ENCODE peak calls at places on chromosomes 1 and 21, in six cellular contexts. One of them, this sample, is unnamed.

GRCh38 chr1:111738436-111739221 is 566 bp downstream of the INKA2 start:
- DNase-seq in K562: peak
- DNase-seq in stomach: peak
- DNase-seq in GM10248: peak
- DNase-seq in heart left ventricle: peak
- DNase-seq in ovary: peak
- DNase-seq in this sample: peak

GRCh38 chr1:229161740-229162139 is 109.2 kb upstream of the RAB4A start:
- DNase-seq in K562: no peak
- DNase-seq in stomach: no peak
- DNase-seq in GM10248: no peak
- DNase-seq in heart left ventricle: no peak
- DNase-seq in ovary: no peak
- DNase-seq in this sample: no peak

GRCh38 chr1:24720152-24720551 is 25.1 kb upstream of the CLIC4 start:
- DNase-seq in K562: no peak
- DNase-seq in stomach: peak
- DNase-seq in GM10248: no peak
- DNase-seq in heart left ventricle: peak
- DNase-seq in ovary: peak
- DNase-seq in this sample: no peak

GRCh38 chr1:151802372-151802771 is 2.8 kb downstream of the LINGO4 start:
- DNase-seq in K562: no peak
- DNase-seq in stomach: no peak
- DNase-seq in GM10248: no peak
- DNase-seq in heart left ventricle: no peak
- DNase-seq in ovary: no peak
- DNase-seq in this sample: no peak

GRCh38 chr1:41708332-41708731 is 210.4 kb downstream of the HIVEP3 start:
- DNase-seq in K562: no peak
- DNase-seq in stomach: no peak
- DNase-seq in GM10248: no peak
- DNase-seq in heart left ventricle: no peak
- DNase-seq in ovary: no peak
- DNase-seq in this sample: no peak

GRCh38 chr1:155379877-155380192 is 59.1 kb downstream of the RUSC1 start:
- DNase-seq in K562: no peak
- DNase-seq in stomach: no peak
- DNase-seq in GM10248: no peak
- DNase-seq in heart left ventricle: no peak
- DNase-seq in ovary: no peak
- DNase-seq in this sample: no peak

GRCh38 chr1:154000420-154000819 is 9.9 kb downstream of the RPS27 start:
- DNase-seq in K562: no peak
- DNase-seq in stomach: no peak
- DNase-seq in GM10248: no peak
- DNase-seq in heart left ventricle: no peak
- DNase-seq in ovary: no peak
- DNase-seq in this sample: no peak

GRCh38 chr1:82517586-82517985 is 716.9 kb downstream of the ADGRL2 start:
- DNase-seq in K562: no peak
- DNase-seq in stomach: no peak
- DNase-seq in GM10248: no peak
- DNase-seq in heart left ventricle: peak
- DNase-seq in ovary: peak
- DNase-seq in this sample: no peak

GRCh38 chr1:196357913-196358312 is 250.3 kb downstream of the KCNT2 start:
- DNase-seq in K562: no peak
- DNase-seq in stomach: no peak
- DNase-seq in GM10248: no peak
- DNase-seq in heart left ventricle: no peak
- DNase-seq in ovary: no peak
- DNase-seq in this sample: no peak

GRCh38 chr1:230382060-230382491 is 44.1 kb downstream of the PGBD5 start:
- DNase-seq in K562: no peak
- DNase-seq in stomach: no peak
- DNase-seq in GM10248: no peak
- DNase-seq in heart left ventricle: no peak
- DNase-seq in ovary: no peak
- DNase-seq in this sample: no peak

GRCh38 chr1:66315675-66316074 is 218.3 kb upstream of the SGIP1 start:
- DNase-seq in K562: no peak
- DNase-seq in stomach: no peak
- DNase-seq in GM10248: no peak
- DNase-seq in heart left ventricle: no peak
- DNase-seq in ovary: no peak
- DNase-seq in this sample: peak

GRCh38 chr1:92485374-92486250 is 1.1 kb downstream of the GFI1 start:
- DNase-seq in K562: peak
- DNase-seq in stomach: peak
- DNase-seq in GM10248: peak
- DNase-seq in heart left ventricle: peak
- DNase-seq in ovary: no peak
- DNase-seq in this sample: no peak

GRCh38 chr21:45050786-45051489 is 23.4 kb upstream of the ADARB1 start:
- DNase-seq in K562: no peak
- DNase-seq in stomach: no peak
- DNase-seq in GM10248: no peak
- DNase-seq in heart left ventricle: no peak
- DNase-seq in ovary: no peak
- DNase-seq in this sample: no peak

GRCh38 chr1:218585565-218586184 is 240.5 kb downstream of the TGFB2 start:
- DNase-seq in K562: no peak
- DNase-seq in stomach: no peak
- DNase-seq in GM10248: no peak
- DNase-seq in heart left ventricle: peak
- DNase-seq in ovary: no peak
- DNase-seq in this sample: no peak

GRCh38 chr1:214068979-214069378 is 81.2 kb downstream of the PROX1 start:
- DNase-seq in K562: no peak
- DNase-seq in stomach: no peak
- DNase-seq in GM10248: no peak
- DNase-seq in heart left ventricle: no peak
- DNase-seq in ovary: no peak
- DNase-seq in this sample: no peak

GRCh38 chr1:207887542-207887941 is 23.4 kb downstream of the CD34 start:
- DNase-seq in K562: no peak
- DNase-seq in stomach: no peak
- DNase-seq in GM10248: no peak
- DNase-seq in heart left ventricle: no peak
- DNase-seq in ovary: no peak
- DNase-seq in this sample: no peak

GRCh38 chr1:163211667-163212066 is 9.0 kb upstream of the RGS5 start:
- DNase-seq in K562: no peak
- DNase-seq in stomach: no peak
- DNase-seq in GM10248: no peak
- DNase-seq in heart left ventricle: no peak
- DNase-seq in ovary: no peak
- DNase-seq in this sample: no peak

DNA sequence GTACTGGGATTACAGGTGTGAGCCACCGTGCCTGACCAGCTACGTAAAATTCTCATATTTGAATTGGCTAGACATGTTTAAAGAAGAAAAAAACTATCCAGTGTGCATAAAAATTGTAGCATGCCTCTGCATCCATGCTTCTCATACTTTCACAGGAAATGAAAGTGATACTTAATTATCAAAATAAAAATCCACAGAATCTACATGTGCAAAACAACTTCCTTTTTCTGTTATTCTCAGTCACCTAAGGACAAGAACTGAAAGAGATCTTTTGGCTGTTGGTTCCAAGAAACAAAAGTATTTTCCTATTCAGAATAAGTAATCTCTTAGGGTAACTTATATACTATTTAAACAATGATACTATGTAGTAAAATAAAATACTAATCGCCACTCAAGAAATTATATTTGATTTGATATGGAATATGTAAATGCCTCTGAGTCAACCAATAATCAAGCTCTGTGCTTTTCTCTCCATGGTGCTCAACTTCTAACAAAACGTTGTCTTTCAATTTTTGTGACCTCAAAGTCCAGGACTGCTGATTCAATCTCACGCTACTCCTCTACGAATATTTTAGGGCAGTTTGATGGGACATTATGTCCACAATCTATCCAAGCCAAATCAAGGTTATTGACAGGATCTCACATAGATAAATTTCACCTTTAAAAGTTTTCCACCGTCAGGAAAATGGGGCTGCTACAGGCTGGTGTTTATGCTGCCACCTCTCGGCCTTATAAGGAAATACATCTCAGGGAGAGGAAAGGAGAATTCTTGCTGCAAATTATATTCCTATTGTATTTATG is 102.7 kb downstream of the ZNF281 start:
- DNase-seq in K562: peak
- DNase-seq in stomach: no peak
- DNase-seq in GM10248: peak
- DNase-seq in heart left ventricle: no peak
- DNase-seq in ovary: no peak
- DNase-seq in this sample: no peak
- TF ChIP-seq CTCF in K562: peak
- TF ChIP-seq CTCF in stomach: peak
- TF ChIP-seq CTCF in GM10248: peak
- TF ChIP-seq CTCF in heart left ventricle: peak
- TF ChIP-seq CTCF in ovary: no peak
- TF ChIP-seq CTCF in this sample: peak

GRCh38 chr1:200873671-200874397 is 1.1 kb downstream of the GPR25 start:
- DNase-seq in K562: no peak
- DNase-seq in stomach: no peak
- DNase-seq in GM10248: peak
- DNase-seq in heart left ventricle: no peak
- DNase-seq in ovary: no peak
- DNase-seq in this sample: no peak
- TF ChIP-seq CTCF in K562: no peak
- TF ChIP-seq CTCF in stomach: no peak
- TF ChIP-seq CTCF in GM10248: no peak
- TF ChIP-seq CTCF in heart left ventricle: no peak
- TF ChIP-seq CTCF in ovary: no peak
- TF ChIP-seq CTCF in this sample: no peak

DNA sequence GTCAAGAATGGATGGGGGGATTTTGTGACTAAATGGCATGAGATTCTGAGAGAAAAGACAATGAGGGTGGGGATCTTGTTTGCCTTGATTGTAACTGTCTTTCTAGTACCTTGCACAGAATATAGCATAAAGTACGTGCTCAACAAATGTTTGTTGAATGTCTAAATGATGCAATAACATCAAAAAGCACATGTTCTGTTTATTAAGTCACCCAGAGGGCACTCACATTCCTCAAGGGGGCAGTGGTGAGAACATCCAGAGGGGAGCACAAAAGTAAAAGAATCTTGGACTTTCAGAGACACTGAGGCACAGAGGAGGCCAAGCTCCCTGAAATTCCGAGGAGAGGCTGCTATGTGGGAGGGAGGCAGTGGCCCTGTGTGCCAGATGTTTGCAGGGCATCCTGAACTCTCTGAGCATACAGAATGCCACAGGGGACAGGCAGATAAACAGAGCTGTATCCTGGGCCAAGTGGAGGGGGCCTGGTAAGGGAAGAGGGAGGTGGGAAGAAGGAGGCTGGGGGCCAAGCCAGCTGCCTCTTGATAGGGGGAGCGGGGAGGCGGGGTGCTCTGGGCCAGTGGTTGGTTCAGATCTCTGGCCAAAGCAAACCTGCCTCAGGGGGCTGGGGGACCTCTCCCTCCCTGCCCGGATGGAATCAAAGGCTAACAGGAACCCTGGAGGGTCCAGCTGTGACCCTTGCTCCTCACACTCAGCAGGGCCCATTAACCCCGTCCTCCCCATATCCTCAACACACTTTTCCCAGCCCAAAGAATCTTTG is 6.5 kb upstream of the ATP1A2 start:
- DNase-seq in K562: peak
- DNase-seq in stomach: no peak
- DNase-seq in GM10248: peak
- DNase-seq in heart left ventricle: no peak
- DNase-seq in ovary: no peak
- DNase-seq in this sample: no peak
- TF ChIP-seq CTCF in K562: peak
- TF ChIP-seq CTCF in stomach: no peak
- TF ChIP-seq CTCF in GM10248: peak
- TF ChIP-seq CTCF in heart left ventricle: peak
- TF ChIP-seq CTCF in ovary: no peak
- TF ChIP-seq CTCF in this sample: peak

GRCh38 chr21:28587748-28588147 is 404.9 kb downstream of the LTN1 start:
- DNase-seq in K562: no peak
- DNase-seq in stomach: no peak
- DNase-seq in GM10248: no peak
- DNase-seq in heart left ventricle: no peak
- DNase-seq in ovary: no peak
- DNase-seq in this sample: no peak
- TF ChIP-seq CTCF in K562: no peak
- TF ChIP-seq CTCF in stomach: no peak
- TF ChIP-seq CTCF in GM10248: no peak
- TF ChIP-seq CTCF in heart left ventricle: no peak
- TF ChIP-seq CTCF in ovary: no peak
- TF ChIP-seq CTCF in this sample: no peak

DNA sequence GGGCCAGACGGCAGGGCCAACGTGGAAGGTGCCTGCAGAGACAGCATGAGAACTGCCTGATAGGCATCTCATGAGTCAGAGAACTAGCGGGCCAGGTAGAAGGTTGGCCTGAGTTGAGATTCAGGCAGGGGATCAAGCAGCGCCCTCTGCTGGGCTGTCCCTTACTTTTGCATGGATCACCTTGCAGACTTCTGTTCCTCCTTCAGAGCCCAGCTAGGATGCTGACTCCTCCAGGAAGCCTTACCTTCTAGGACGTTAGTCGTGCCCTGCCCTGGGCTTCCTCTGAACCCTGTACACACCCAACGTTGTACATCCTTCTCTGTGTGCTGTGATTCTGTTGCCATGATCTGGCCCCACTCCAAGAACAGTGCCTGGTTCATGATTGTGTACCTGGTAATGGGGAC is 231.3 kb upstream of the VAMP3 start:
- DNase-seq in K562: peak
- DNase-seq in stomach: peak
- DNase-seq in GM10248: no peak
- DNase-seq in heart left ventricle: no peak
- DNase-seq in ovary: no peak
- DNase-seq in this sample: no peak
- TF ChIP-seq CTCF in K562: peak
- TF ChIP-seq CTCF in stomach: no peak
- TF ChIP-seq CTCF in GM10248: no peak
- TF ChIP-seq CTCF in heart left ventricle: peak
- TF ChIP-seq CTCF in ovary: no peak
- TF ChIP-seq CTCF in this sample: no peak

GRCh38 chr1:53196485-53197271 is at the start of gene CPT2:
- DNase-seq in K562: peak
- DNase-seq in stomach: peak
- DNase-seq in GM10248: peak
- DNase-seq in heart left ventricle: peak
- DNase-seq in ovary: peak
- DNase-seq in this sample: peak
- TF ChIP-seq CTCF in K562: no peak
- TF ChIP-seq CTCF in stomach: no peak
- TF ChIP-seq CTCF in GM10248: no peak
- TF ChIP-seq CTCF in heart left ventricle: no peak
- TF ChIP-seq CTCF in ovary: no peak
- TF ChIP-seq CTCF in this sample: peak

This sample was measured in prostate gland.